ENCODE peak calls at places on chromosomes 11 and 22, in six cellular contexts. S is aorta; E is effector memory CD4-positive, alpha-beta T cell; T is H1; Q is left lung; I is NT2/D1. O is an unnamed sample. For H3K4me1, the result is how much of the 10 kb centered on the place peaks cover.

GRCh38 chr22:41248314-41248713 is 7.6 kb upstream of the CHADL start:
- DNase-seq in Q (no peak), T (no peak), I (no peak), S (no peak), E (no peak), O (no peak)

GRCh38 chr22:19139974-19140373 is 4.5 kb downstream of the ESS2 start:
- DNase-seq in I (no peak), Q (no peak), S (no peak), T (no peak), E (no peak), O (no peak)

GRCh38 chr11:36492724-36493304 is 17.3 kb downstream of the TRAF6 start:
- DNase-seq in S (no peak), T (no peak), I (no peak), Q (no peak), E (peak), O (no peak)

GRCh38 chr11:19199766-19200165 is 2.0 kb downstream of the CSRP3 start:
- DNase-seq in E (no peak), T (no peak), I (no peak), Q (no peak), S (no peak), O (no peak)

GRCh38 chr22:41931701-41932269 is 5.2 kb upstream of the TNFRSF13C start:
- DNase-seq in T (no peak), I (no peak), Q (no peak), E (no peak), S (no peak), O (no peak)

GRCh38 chr11:13110929-13111812 is 102.1 kb downstream of the RASSF10 start:
- DNase-seq in S (no peak), Q (no peak), T (no peak), E (no peak), I (no peak), O (no peak)

GRCh38 chr22:44925465-44926123 is 84.2 kb downstream of the PHF21B start:
- DNase-seq in E (no peak), S (peak), Q (peak), I (no peak), T (no peak), O (no peak)

GRCh38 chr11:64490562-64491216 is 100.3 kb upstream of the SLC22A12 start:
- DNase-seq in Q (no peak), T (no peak), I (no peak), E (no peak), S (no peak), O (no peak)

GRCh38 chr11:44862546-44863101 is 88.1 kb downstream of the TP53I11 start:
- DNase-seq in Q (no peak), T (no peak), E (no peak), S (no peak), I (no peak), O (no peak)

GRCh38 chr22:26295583-26296126 is 126.4 kb downstream of the SEZ6L start:
- DNase-seq in T (no peak), I (no peak), S (no peak), E (no peak), Q (no peak), O (no peak)

GRCh38 chr11:111372538-111372937 is 6.5 kb downstream of the POU2AF1 start:
- DNase-seq in E (no peak), S (no peak), I (no peak), Q (no peak), T (no peak), O (no peak)

GRCh38 chr11:46918778-46919513 is 596 bp upstream of the LRP4 start:
- DNase-seq in T (no peak), E (no peak), Q (no peak), I (peak), S (no peak), O (no peak)
- H3K4me3 ChIP-seq in T (peak), E (no peak), Q (peak), I (peak), S (peak), O (no peak)

DNA sequence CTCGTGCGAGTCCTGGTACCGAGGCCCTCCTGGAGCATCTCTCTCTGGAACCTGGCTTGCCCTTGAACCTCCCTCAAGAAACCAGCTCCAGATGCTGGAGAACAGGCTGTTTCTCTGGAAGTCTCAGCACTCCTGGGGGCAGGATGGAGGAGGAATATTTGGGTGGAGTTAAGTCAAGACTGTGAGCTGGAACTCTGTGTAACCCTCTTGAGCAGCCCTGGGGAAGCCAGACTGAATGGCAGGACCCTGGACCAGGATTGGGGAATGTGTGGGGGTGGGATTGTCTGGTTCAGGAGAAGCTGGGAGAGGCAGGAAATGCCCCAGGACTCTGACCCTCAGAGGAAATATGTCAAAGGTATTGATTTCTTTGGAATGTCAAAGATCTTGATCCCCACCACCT is 7.7 kb downstream of the CREB3L1 start:
- DNase-seq in S (no peak), T (no peak), Q (no peak), E (no peak), I (no peak), O (no peak)
- H3K4me1 ChIP-seq in S (under half), T (under half), Q (under half), E (under half), I (under half), O (under half)

GRCh38 chr11:15941206-15941770 is 415.1 kb downstream of the SOX6 start:
- DNase-seq in Q (no peak), T (peak), E (no peak), S (no peak), I (no peak), O (no peak)
- H3K4me3 ChIP-seq in Q (no peak), T (no peak), E (no peak), S (no peak), I (no peak), O (no peak)

GRCh38 chr11:130099356-130099755 is 29.7 kb downstream of the APLP2 start:
- DNase-seq in S (no peak), Q (no peak), E (no peak), T (no peak), I (no peak), O (no peak)
- H3K4me1 ChIP-seq in S (under half), Q (under half), E (under half), T (under half), I (under half), O (under half)

GRCh38 chr11:124839972-124840621 is 25.1 kb upstream of the ROBO3 start:
- DNase-seq in E (no peak), T (no peak), S (no peak), I (no peak), Q (no peak), O (no peak)
- H3K4me3 ChIP-seq in E (peak), T (peak), S (no peak), I (peak), Q (peak), O (no peak)

GRCh38 chr11:114258696-114259095 is 37.5 kb upstream of the NNMT start:
- DNase-seq in S (no peak), E (no peak), Q (no peak), I (no peak), T (no peak), O (no peak)
- H3K4me1 ChIP-seq in S (under half), E (under half), Q (under half), I (under half), T (under half), O (under half)

GRCh38 chr11:67370351-67371076 is 2.9 kb downstream of the CLCF1 start:
- DNase-seq in I (no peak), E (no peak), T (no peak), Q (no peak), S (no peak), O (no peak)
- H3K4me3 ChIP-seq in I (no peak), E (no peak), T (no peak), Q (no peak), S (no peak), O (no peak)

GRCh38 chr11:57313788-57314135 is 11.0 kb downstream of the TNKS1BP1 start:
- DNase-seq in Q (no peak), I (no peak), T (no peak), S (peak), E (no peak), O (no peak)
- H3K4me1 ChIP-seq in Q (under half), I (under half), T (under half), S (under half), E (under half), O (under half)

GRCh38 chr11:705646-706438 is at the start of gene EPS8L2:
- DNase-seq in Q (peak), I (no peak), E (no peak), S (peak), T (no peak), O (no peak)
- H3K4me3 ChIP-seq in Q (peak), I (peak), E (no peak), S (peak), T (peak), O (no peak)

GRCh38 chr11:57552479-57552878 is 15.0 kb downstream of the UBE2L6 start:
- DNase-seq in T (no peak), Q (no peak), S (no peak), I (no peak), E (no peak), O (no peak)
- H3K4me1 ChIP-seq in T (under half), Q (under half), S (under half), I (under half), E (under half), O (under half)

O was measured in CD4-positive, CD25-positive, alpha-beta regulatory T cell.